ENCODE peak calls at places on chromosomes 4 and X, in five cellular contexts. P is fibroblast of lung, V is DND-41, B is mammary epithelial cell, M is astrocyte. Z is an unnamed sample.
A peak's percentile ranks its signal among the peaks of the same experiment; 100 is the strongest.

GRCh38 chr4:142128529-142128928 is 492.1 kb downstream of the IL15 start:
- DNase-seq in P (peak; percentile 59), V (no peak), B (no peak), M (peak; percentile 51), Z (peak; percentile 7)

GRCh38 chrX:13695601-13696115 is 6.7 kb downstream of the RAB9A start:
- DNase-seq in P (no peak), V (no peak), B (no peak), M (no peak), Z (no peak)

GRCh38 chr4:158581161-158581560 is 59.5 kb downstream of the RXFP1 start:
- DNase-seq in P (peak; percentile 19), V (no peak), B (peak; percentile 37), M (peak; percentile 5), Z (peak; percentile 75)

GRCh38 chr4:127631420-127631819 is 1.3 kb upstream of the INTU start:
- DNase-seq in P (peak; percentile 17), V (no peak), B (peak; percentile 58), M (no peak), Z (peak; percentile 30)

GRCh38 chr4:116055857-116056827 is 942.7 kb upstream of the NDST4 start:
- DNase-seq in P (peak; percentile 7), V (no peak), B (peak; percentile 1), M (peak; percentile 3), Z (peak; percentile 34)

GRCh38 chr4:112266823-112267222 is 18.9 kb downstream of the TIFA start:
- DNase-seq in P (peak; percentile 27), V (no peak), B (peak; percentile 14), M (peak; percentile 9), Z (peak; percentile 71)

GRCh38 chr4:85127653-85128052 is 161.2 kb upstream of the WDFY3 start:
- DNase-seq in P (peak; percentile 29), V (peak; percentile 9), B (peak; percentile 17), M (peak; percentile 3), Z (peak; percentile 61)

GRCh38 chrX:133454525-133455323 is 39.4 kb upstream of the GPC4 start:
- DNase-seq in P (no peak), V (no peak), B (no peak), M (no peak), Z (no peak)

GRCh38 chrX:86002076-86002896 is 45.1 kb downstream of the CHM start:
- DNase-seq in P (peak; percentile 67), V (no peak), B (peak; percentile 62), M (peak; percentile 59), Z (no peak)

GRCh38 chr4:82618321-82618720 is 56.5 kb upstream of the TMEM150C start:
- DNase-seq in P (peak; percentile 71), V (no peak), B (no peak), M (peak; percentile 70), Z (peak; percentile 49)

GRCh38 chr4:74267998-74268606 is 40.2 kb upstream of the EPGN start:
- DNase-seq in P (peak; percentile 86), V (no peak), B (peak; percentile 83), M (peak; percentile 85), Z (peak; percentile 87)

GRCh38 chr4:11182031-11182430 is 246.7 kb downstream of the HS3ST1 start:
- DNase-seq in P (peak; percentile 23), V (no peak), B (no peak), M (peak; percentile 8), Z (no peak)

GRCh38 chrX:10085223-10085622 is 71.6 kb upstream of the CLCN4 start:
- DNase-seq in P (peak; percentile 9), V (no peak), B (peak; percentile 6), M (no peak), Z (peak; percentile 19)

GRCh38 chr4:63717384-63717783 is 691.9 kb downstream of the TECRL start:
- DNase-seq in P (no peak), V (no peak), B (no peak), M (no peak), Z (peak; percentile 1)

GRCh38 chr4:178037459-178038214 is 595.4 kb upstream of the AGA start:
- DNase-seq in P (no peak), V (no peak), B (no peak), M (no peak), Z (no peak)

GRCh38 chr4:30865676-30866075 is 145.5 kb downstream of the PCDH7 start:
- DNase-seq in P (peak; percentile 61), V (no peak), B (no peak), M (peak; percentile 45), Z (no peak)

GRCh38 chr4:139922625-139923024 is 231.4 kb downstream of the MAML3 start:
- DNase-seq in P (peak; percentile 64), V (no peak), B (no peak), M (peak; percentile 43), Z (peak; percentile 79)

DNA sequence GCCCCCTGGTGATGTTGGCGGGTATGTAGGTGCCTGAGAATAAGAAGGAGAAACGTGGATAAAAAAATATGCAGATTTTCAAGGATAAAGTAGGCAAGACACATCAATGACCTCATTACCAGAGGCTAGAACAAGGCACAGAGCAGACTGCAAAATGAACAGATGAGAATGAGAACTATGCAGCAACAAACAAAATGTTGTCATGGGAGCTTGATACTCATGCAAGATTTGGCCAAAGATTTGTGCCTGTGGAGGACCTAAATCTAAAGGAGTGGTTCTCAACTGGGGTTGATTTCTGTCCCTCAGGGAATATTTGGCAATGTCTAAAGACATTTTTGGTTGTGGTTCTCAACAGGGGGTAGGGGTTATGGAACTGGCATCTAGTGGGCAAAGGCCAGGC is 177.3 kb downstream of the FRMPD4 start:
- DNase-seq in P (no peak), V (no peak), B (no peak), M (no peak), Z (no peak)
- H2AFZ ChIP-seq in P (no peak overlapping the region), V (no peak overlapping the region), B (no peak overlapping the region), M (no peak overlapping the region), Z (no peak overlapping the region)

GRCh38 chr4:4871267-4872147 is 12.0 kb downstream of the MSX1 start:
- DNase-seq in P (no peak), V (no peak), B (no peak), M (no peak), Z (no peak)

GRCh38 chr4:4872148-4872903 is 12.9 kb downstream of the MSX1 start:
- DNase-seq in P (no peak), V (no peak), B (no peak), M (no peak), Z (no peak)

GRCh38 chr4:4869380-4869723 is 9.9 kb downstream of the MSX1 start:
- DNase-seq in P (no peak), V (no peak), B (no peak), M (no peak), Z (no peak)

GRCh38 chr4:4869731-4870483 is 10.4 kb downstream of the MSX1 start:
- DNase-seq in P (no peak), V (no peak), B (no peak), M (no peak), Z (peak; percentile 58)

GRCh38 chr4:4870493-4871266 is 11.2 kb downstream of the MSX1 start:
- DNase-seq in P (no peak), V (no peak), B (no peak), M (no peak), Z (no peak)
- TF ChIP-seq EZH2 in P (no peak), V (no peak), B (no peak), M (peak; percentile 48), Z (peak; percentile 85)

DNA sequence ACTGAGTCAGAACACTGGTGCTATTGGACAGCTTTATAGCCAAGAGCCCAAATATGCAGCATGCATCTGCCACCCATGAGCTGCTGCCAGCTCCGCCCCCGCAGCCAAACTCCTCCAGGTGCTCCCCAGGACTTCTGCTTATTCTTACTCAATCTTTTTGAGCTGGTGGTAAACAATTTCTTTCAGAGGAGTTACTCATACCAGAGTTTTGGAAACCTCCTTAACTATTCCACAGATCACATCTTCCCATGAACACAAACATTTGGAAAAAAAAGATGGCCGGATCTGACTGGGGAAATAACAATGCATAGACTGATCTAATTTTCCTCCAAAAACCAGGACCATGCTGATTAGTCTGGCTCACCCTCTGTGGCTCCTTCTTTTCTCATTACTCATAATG is 399.9 kb downstream of the GPM6A start:
- DNase-seq in P (peak; percentile 72), V (no peak), B (peak; percentile 65), M (peak; percentile 66), Z (peak; percentile 80)
- H3K4me2 ChIP-seq in P (no peak overlapping the region), V (no peak overlapping the region), B (no peak overlapping the region), M (peak overlapping the region; percentile 56), Z (peak overlapping the region; percentile 44)

GRCh38 chr4:107618656-107619055 is 101.4 kb downstream of the PAPSS1 start:
- DNase-seq in P (no peak), V (no peak), B (no peak), M (no peak), Z (peak; percentile 30)

GRCh38 chr4:107619065-107619464 is 101.0 kb downstream of the PAPSS1 start:
- DNase-seq in P (peak; percentile 91), V (no peak), B (peak; percentile 11), M (peak; percentile 89), Z (peak; percentile 90)

GRCh38 chr4:107619731-107620130 is 100.3 kb downstream of the PAPSS1 start:
- DNase-seq in P (no peak), V (no peak), B (no peak), M (no peak), Z (peak; percentile 56)

GRCh38 chr4:107616838-107617389 is 103.1 kb downstream of the PAPSS1 start:
- DNase-seq in P (peak; percentile 29), V (no peak), B (no peak), M (no peak), Z (no peak)

DNA sequence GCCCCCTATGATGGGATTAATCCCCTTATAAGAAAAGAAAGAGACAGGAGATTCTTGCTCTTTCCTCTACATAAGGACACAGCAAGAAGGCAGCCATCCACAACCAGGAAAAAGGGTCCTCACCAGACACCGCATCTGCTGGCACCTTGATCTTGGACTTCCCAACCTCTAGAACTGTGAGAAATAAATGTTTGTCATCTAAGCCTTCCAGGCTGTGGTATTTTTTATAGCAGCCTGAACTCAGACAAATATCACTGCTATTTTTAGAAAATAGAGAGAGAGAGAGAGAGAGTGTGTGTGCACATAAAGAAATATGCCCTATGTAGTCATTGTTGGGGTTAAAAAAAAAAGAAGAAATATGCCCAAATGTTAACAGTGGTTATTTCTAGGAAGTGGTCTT is 104.2 kb downstream of the PAPSS1 start:
- DNase-seq in P (no peak), V (no peak), B (no peak), M (no peak), Z (no peak)
- H2AFZ ChIP-seq in P (no peak overlapping the region), V (no peak overlapping the region), B (no peak overlapping the region), M (no peak overlapping the region), Z (no peak overlapping the region)